ENCODE peak calls at places on chromosomes 4 and X, in five cellular contexts. K is neuronal stem cell, I is H1, A is mesenchymal stem cell, U is trophoblast cell. E is an unnamed sample.

GRCh38 chr4:154707877-154708276 is 35.9 kb upstream of the LRAT start:
- DNase-seq in U (no peak), K (no peak), A (no peak), I (no peak), E (no peak)

GRCh38 chr4:102878901-102879300 is 10.1 kb downstream of the CISD2 start:
- DNase-seq in I (no peak), A (no peak), U (no peak), K (no peak), E (no peak)

GRCh38 chr4:4575284-4576211 is 33.7 kb upstream of the STX18 start:
- DNase-seq in A (peak), U (peak), K (peak), I (peak), E (peak)

GRCh38 chr4:183503497-183504063 is 1.3 kb upstream of the ING2 start:
- DNase-seq in U (no peak), A (no peak), K (no peak), I (no peak), E (no peak)

GRCh38 chr4:4770610-4771009 is 88.9 kb upstream of the MSX1 start:
- DNase-seq in K (no peak), U (no peak), A (no peak), I (no peak), E (no peak)

GRCh38 chrX:120790118-120790517 is 85.5 kb downstream of the CT47B1 start:
- DNase-seq in U (peak), K (peak), I (no peak), A (peak), E (peak)

GRCh38 chr4:6258741-6259140 is 10.9 kb upstream of the WFS1 start:
- DNase-seq in I (no peak), A (no peak), K (no peak), U (no peak), E (no peak)

GRCh38 chr4:98794565-98795205 is 134.2 kb downstream of the EIF4E start:
- DNase-seq in U (peak), A (peak), I (peak), K (no peak), E (peak)

GRCh38 chr4:129131343-129131742 is 35.4 kb downstream of the C4orf33 start:
- DNase-seq in A (no peak), K (no peak), U (no peak), I (no peak), E (no peak)

GRCh38 chr4:16642897-16643296 is 255.5 kb downstream of the LDB2 start:
- DNase-seq in K (no peak), U (peak), I (no peak), A (no peak), E (no peak)

GRCh38 chr4:5893013-5893580 is at the start of gene CRMP1:
- DNase-seq in K (peak), I (no peak), A (no peak), U (no peak), E (peak)

GRCh38 chr4:107619065-107619464 is 101.0 kb downstream of the PAPSS1 start:
- DNase-seq in K (no peak), U (peak), A (peak), I (no peak), E (no peak)

GRCh38 chr4:107592518-107592917 is 127.5 kb downstream of the PAPSS1 start:
- DNase-seq in A (peak), K (no peak), U (no peak), I (no peak), E (no peak)

GRCh38 chr4:150964754-150965153 is 50.3 kb downstream of the LRBA start:
- DNase-seq in U (no peak), K (no peak), A (no peak), I (no peak), E (no peak)

GRCh38 chrX:22664826-22665225 is 334.9 kb upstream of the DDX53 start:
- DNase-seq in I (no peak), K (no peak), U (no peak), A (no peak), E (no peak)

GRCh38 chr4:119725011-119725410 is 96.4 kb upstream of the PDE5A start:
- DNase-seq in U (no peak), A (no peak), K (no peak), I (no peak), E (no peak)

GRCh38 chr4:39812500-39812899 is 114.6 kb downstream of the UBE2K start:
- DNase-seq in U (no peak), K (no peak), A (no peak), I (no peak), E (no peak)

GRCh38 chr4:111821342-111821741 is 323.9 kb upstream of the FAM241A start:
- DNase-seq in A (no peak), U (peak), I (no peak), K (no peak), E (no peak)

GRCh38 chrX:134654398-134655012 is 3.8 kb downstream of the PLAC1 start:
- DNase-seq in K (no peak), A (no peak), U (no peak), I (no peak), E (no peak)

GRCh38 chr4:169151671-169152070 is 119.1 kb downstream of the SH3RF1 start:
- DNase-seq in I (no peak), U (no peak), A (no peak), K (no peak), E (no peak)

GRCh38 chr4:18930487-18930886 is 908.9 kb upstream of the LCORL start:
- DNase-seq in A (no peak), U (no peak), I (no peak), K (no peak), E (no peak)

GRCh38 chrX:97524997-97525396 is 641.3 kb downstream of the RPA4 start:
- DNase-seq in A (peak), I (no peak), U (peak), K (no peak), E (no peak)

GRCh38 chr4:159229164-159229563 is 126.3 kb downstream of the RAPGEF2 start:
- DNase-seq in K (peak), U (peak), A (peak), I (no peak), E (no peak)

GRCh38 chrX:15204130-15204751 is 65.6 kb downstream of the ASB9 start:
- DNase-seq in A (no peak), K (no peak), I (no peak), U (no peak), E (no peak)
- H2BK12ac ChIP-seq in A (no peak), K (no peak), I (no peak), U (no peak), E (no peak)

GRCh38 chr4:185534850-185535761 is at the start of gene PDLIM3:
- DNase-seq in U (peak), I (no peak), A (peak), K (peak), E (peak)

GRCh38 chr4:185538806-185539205 is 3.5 kb upstream of the PDLIM3 start:
- DNase-seq in I (no peak), U (no peak), A (no peak), K (no peak), E (no peak)

GRCh38 chr4:185534534-185534849 is 815 bp downstream of the PDLIM3 start:
- DNase-seq in K (no peak), I (no peak), A (no peak), U (peak), E (no peak)

GRCh38 chr4:185532795-185533324 is 2.4 kb downstream of the PDLIM3 start:
- DNase-seq in U (no peak), K (no peak), A (no peak), I (no peak), E (no peak)

GRCh38 chr4:185535818-185536729 is 767 bp upstream of the PDLIM3 start:
- DNase-seq in U (peak), A (peak), K (no peak), I (no peak), E (no peak)
- H3K14ac ChIP-seq in U (no peak), A (no peak), K (no peak), I (no peak), E (no peak)

GRCh38 chr4:153249199-153250154 is 45.2 kb downstream of the TRIM2 start:
- DNase-seq in A (peak), U (peak), I (peak), K (peak), E (peak)
- H2BK120ac ChIP-seq in A (no peak), U (peak), I (peak), K (no peak), E (no peak)

GRCh38 chr4:143289370-143289769 is 47.3 kb upstream of the GAB1 start:
- DNase-seq in K (no peak), U (no peak), A (no peak), I (no peak), E (no peak)
- H2BK12ac ChIP-seq in K (no peak), U (no peak), A (no peak), I (no peak), E (no peak)

GRCh38 chrX:77785746-77786548 is at the start of gene ATRX:
- DNase-seq in K (peak), U (peak), I (peak), A (peak), E (peak)
- H3K14ac ChIP-seq in K (no peak), U (peak), I (no peak), A (no peak), E (peak)

DNA sequence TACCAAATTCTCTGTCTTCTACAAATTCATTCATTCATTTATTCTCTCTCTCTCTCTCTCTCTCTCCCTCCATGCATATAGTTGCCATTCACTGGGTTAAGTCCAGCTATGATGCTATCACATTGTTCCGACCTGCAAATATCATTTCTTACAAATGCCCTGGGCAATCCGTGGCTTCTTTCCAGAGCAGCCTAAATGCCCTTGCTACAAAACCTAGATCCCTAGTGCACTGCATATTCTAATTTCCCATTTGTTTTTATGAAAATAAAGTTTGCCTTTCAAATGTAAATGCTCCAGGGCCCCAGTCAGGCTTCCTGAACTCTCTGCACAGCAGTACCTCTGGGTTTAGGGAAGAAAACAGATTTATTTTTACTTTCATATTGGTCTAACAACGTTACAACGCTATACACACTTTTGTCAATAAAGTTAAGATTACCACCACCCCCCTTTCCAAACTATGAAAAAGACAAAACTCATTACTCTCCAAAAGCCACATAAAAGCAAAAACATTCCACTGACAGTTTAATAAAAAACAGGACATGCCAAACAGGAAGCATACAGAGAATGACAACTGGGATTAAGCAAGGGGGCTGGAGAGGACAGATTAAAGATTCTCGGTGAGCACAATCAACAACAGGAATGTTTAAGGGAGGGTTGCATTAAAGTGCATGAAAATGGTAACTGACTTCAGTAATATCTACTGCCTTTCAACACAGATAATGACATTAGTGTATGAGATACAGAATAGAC is 104.3 kb downstream of the USP46 start:
- DNase-seq in U (no peak), K (peak), A (peak), I (no peak), E (no peak)
- H2BK120ac ChIP-seq in U (no peak), K (no peak), A (no peak), I (no peak), E (no peak)

GRCh38 chrX:55490121-55490520 is 473 bp upstream of the USP51 start:
- DNase-seq in K (no peak), A (no peak), I (no peak), U (no peak), E (no peak)
- H2BK12ac ChIP-seq in K (no peak), A (no peak), I (no peak), U (peak), E (no peak)

GRCh38 chrX:109714340-109714958 is 18.6 kb downstream of the ACSL4 start:
- DNase-seq in A (peak), K (no peak), U (peak), I (no peak), E (no peak)
- H3K14ac ChIP-seq in A (no peak), K (no peak), U (no peak), I (no peak), E (no peak)

GRCh38 chr4:175539498-175539897 is 272.6 kb downstream of the GPM6A start:
- DNase-seq in I (no peak), K (no peak), U (no peak), A (no peak), E (no peak)
- H2BK120ac ChIP-seq in I (no peak), K (no peak), U (no peak), A (no peak), E (no peak)